ENCODE peak calls at places on chromosomes 5 and 9, in ten cellular contexts. F is activated naive CD8-positive, alpha-beta T cell treated with anti-CD3 and anti-CD28 coated beads, Interleukin-2, amount 50 U/mL, for 24 hours; X is H9; Z is mucosa of gallbladder; B is osteocyte; P is ovary; S is MCF 10A; E is activated CD8-positive, alpha-beta T cell treated with anti-CD3 and anti-CD28 coated beads for 36 hours; L is stimulated activated CD4-positive, alpha-beta T cell treated with anti-CD3 and anti-CD28 coated beads, Interleukin-15, amount 100 ng/mL, for 48 hours; Y is IMR-90. C is an unnamed sample.

GRCh38 chr5:126947146-126948010 is 83.0 kb downstream of the MARCHF3 start:
- DNase-seq in F (no peak), X (no peak), Z (no peak), B (no peak), P (no peak), S (no peak), E (peak), L (no peak), Y (no peak), C (no peak)

GRCh38 chr5:73822989-73823339 is 197.0 kb downstream of the ARHGEF28 start:
- DNase-seq in F (no peak), X (no peak), Z (peak), B (no peak), P (no peak), S (peak), E (no peak), L (no peak), Y (peak), C (no peak)

GRCh38 chr5:1133510-1134255 is 21.8 kb upstream of the SLC12A7 start:
- DNase-seq in F (no peak), X (no peak), Z (no peak), B (no peak), P (no peak), S (no peak), E (no peak), L (no peak), Y (no peak), C (no peak)

GRCh38 chr9:121283856-121284732 is 16.1 kb downstream of the GSN start:
- DNase-seq in F (no peak), X (no peak), Z (no peak), B (no peak), P (peak), S (no peak), E (no peak), L (no peak), Y (no peak), C (no peak)

GRCh38 chr5:169435506-169436230 is 134.7 kb upstream of the SLIT3 start:
- DNase-seq in F (no peak), X (no peak), Z (no peak), B (no peak), P (no peak), S (no peak), E (no peak), L (no peak), Y (no peak), C (no peak)

GRCh38 chr5:1552469-1553255 is 28.9 kb upstream of the LPCAT1 start:
- DNase-seq in F (no peak), X (no peak), Z (no peak), B (peak), P (no peak), S (no peak), E (no peak), L (no peak), Y (no peak), C (no peak)

GRCh38 chr9:80467632-80468031 is 895.9 kb downstream of the TLE4 start:
- DNase-seq in F (no peak), X (no peak), Z (no peak), B (no peak), P (no peak), S (peak), E (no peak), L (no peak), Y (peak), C (no peak)

GRCh38 chr9:33159058-33159759 is 7.9 kb downstream of the B4GALT1 start:
- DNase-seq in F (peak), X (no peak), Z (peak), B (no peak), P (peak), S (peak), E (peak), L (no peak), Y (peak), C (no peak)

GRCh38 chr9:104301770-104302169 is 202.3 kb upstream of the OR13F1 start:
- DNase-seq in F (no peak), X (no peak), Z (no peak), B (no peak), P (no peak), S (no peak), E (no peak), L (no peak), Y (no peak), C (no peak)

GRCh38 chr5:138568061-138568824 is 7.0 kb downstream of the HSPA9 start:
- DNase-seq in F (no peak), X (no peak), Z (no peak), B (no peak), P (no peak), S (peak), E (no peak), L (no peak), Y (peak), C (no peak)

GRCh38 chr5:126054593-126055347 is 368.4 kb upstream of the GRAMD2B start:
- DNase-seq in F (no peak), X (no peak), Z (no peak), B (no peak), P (no peak), S (no peak), E (no peak), L (no peak), Y (no peak), C (no peak)

GRCh38 chr5:138179277-138179857 is 455 bp downstream of the KIF20A start:
- DNase-seq in F (peak), X (peak), Z (no peak), B (no peak), P (no peak), S (no peak), E (peak), L (no peak), Y (no peak), C (peak)

GRCh38 chr5:117486879-117487391 is 912.3 kb upstream of the SEMA6A start:
- DNase-seq in F (no peak), X (no peak), Z (no peak), B (no peak), P (no peak), S (peak), E (no peak), L (no peak), Y (no peak), C (no peak)

GRCh38 chr5:136199408-136199807 is 6.4 kb upstream of the SMIM32 start:
- DNase-seq in F (no peak), X (no peak), Z (no peak), B (peak), P (no peak), S (no peak), E (no peak), L (no peak), Y (no peak), C (no peak)

GRCh38 chr5:3091040-3091774 is 339.7 kb upstream of the IRX2 start:
- DNase-seq in F (no peak), X (no peak), Z (no peak), B (no peak), P (no peak), S (no peak), E (no peak), L (no peak), Y (no peak), C (no peak)

GRCh38 chr9:125558453-125559084 is 148.4 kb downstream of the MAPKAP1 start:
- DNase-seq in F (peak), X (peak), Z (peak), B (no peak), P (peak), S (peak), E (peak), L (peak), Y (peak), C (peak)

GRCh38 chr5:77873239-77873638 is 97.1 kb upstream of the TBCA start:
- DNase-seq in F (no peak), X (no peak), Z (no peak), B (no peak), P (no peak), S (no peak), E (no peak), L (no peak), Y (no peak), C (no peak)

GRCh38 chr9:106800691-106801090 is 62.3 kb upstream of the ZNF462 start:
- DNase-seq in F (no peak), X (no peak), Z (no peak), B (no peak), P (no peak), S (peak), E (no peak), L (no peak), Y (no peak), C (no peak)

GRCh38 chr5:144467795-144468194 is 297.1 kb downstream of the KCTD16 start:
- DNase-seq in F (no peak), X (peak), Z (peak), B (no peak), P (no peak), S (peak), E (no peak), L (no peak), Y (peak), C (no peak)

GRCh38 chr9:133166392-133166791 is 2.7 kb upstream of the GBGT1 start:
- DNase-seq in F (no peak), X (no peak), Z (no peak), B (no peak), P (no peak), S (no peak), E (no peak), L (no peak), Y (no peak), C (no peak)

GRCh38 chr9:34550016-34550680 is 27.4 kb upstream of the ENHO start:
- DNase-seq in F (no peak), X (no peak), Z (no peak), B (no peak), P (no peak), S (no peak), E (no peak), L (no peak), Y (no peak), C (no peak)

C was measured in glutamatergic neuron.